ENCODE peak calls at places on chromosomes 4 and X, in ten cellular contexts. J is ovary, C is psoas muscle, S is BJ, L is lower lobe of right lung, Y is stomach, F is sigmoid colon, Z is IMR-90, H is endothelial cell of umbilical vein, I is upper lobe of right lung. A is an unnamed sample. For H3K27me3, the result is how much of the 10 kb centered on the place peaks cover.

GRCh38 chr4:38162240-38162784 is 202.1 kb downstream of the PTTG2 start:
- DNase-seq in H (peak), L (no peak), Y (peak), J (peak), S (no peak), I (no peak), Z (peak), F (no peak), C (no peak), A (peak)

GRCh38 chrX:136212557-136213111 is 38.6 kb downstream of the MAP7D3 start:
- DNase-seq in F (peak), C (peak), L (no peak), J (no peak), Y (no peak), H (no peak), S (no peak), Z (no peak), I (no peak), A (no peak)

GRCh38 chrX:114581528-114582263 is 2.2 kb upstream of the HTR2C start:
- DNase-seq in S (no peak), J (no peak), I (no peak), C (no peak), F (no peak), Z (no peak), L (no peak), Y (no peak), H (no peak), A (no peak)

GRCh38 chr4:159220353-159220752 is 117.5 kb downstream of the RAPGEF2 start:
- DNase-seq in C (no peak), I (no peak), Y (no peak), L (no peak), H (no peak), F (no peak), Z (no peak), J (no peak), S (no peak), A (no peak)

GRCh38 chr4:139593091-139593564 is 37.1 kb upstream of the SETD7 start:
- DNase-seq in F (no peak), Y (no peak), H (peak), C (no peak), I (no peak), S (no peak), L (no peak), J (peak), Z (peak), A (peak)

GRCh38 chr4:1730532-1731135 is 9.3 kb downstream of the TACC3 start:
- DNase-seq in S (no peak), L (no peak), H (no peak), I (no peak), J (no peak), Y (peak), F (no peak), Z (no peak), C (no peak), A (no peak)

GRCh38 chr4:77586953-77587383 is 18.7 kb upstream of the CXCL13 start:
- DNase-seq in Z (no peak), J (no peak), S (no peak), I (no peak), C (no peak), F (no peak), H (no peak), Y (no peak), L (no peak), A (peak)

GRCh38 chr4:56757270-56757746 is 64.2 kb downstream of the SPINK2 start:
- DNase-seq in F (peak), L (no peak), S (no peak), Z (peak), I (no peak), C (no peak), J (no peak), H (no peak), Y (no peak), A (peak)

GRCh38 chr4:2063557-2064275 is 4.6 kb downstream of the NAT8L start:
- DNase-seq in L (peak), Z (no peak), F (no peak), H (no peak), J (no peak), C (peak), I (no peak), Y (no peak), S (no peak), A (no peak)

GRCh38 chrX:41178201-41178600 is 93.0 kb downstream of the USP9X start:
- DNase-seq in S (no peak), J (no peak), Y (no peak), H (no peak), F (no peak), L (no peak), C (no peak), I (no peak), Z (no peak), A (peak)

GRCh38 chr4:188484256-188484655 is 345.0 kb downstream of the TRIML1 start:
- DNase-seq in J (no peak), S (no peak), F (no peak), Z (no peak), C (no peak), Y (no peak), H (no peak), L (no peak), I (no peak), A (no peak)

GRCh38 chr4:182242793-182243192 is 409 bp upstream of the TENM3 start:
- DNase-seq in S (no peak), Z (peak), F (no peak), I (no peak), L (no peak), C (no peak), J (no peak), Y (no peak), H (no peak), A (no peak)

GRCh38 chrX:47232803-47233332 is at the start of gene USP11:
- DNase-seq in L (no peak), J (peak), F (peak), H (no peak), I (peak), S (no peak), Y (peak), C (peak), Z (peak), A (no peak)

GRCh38 chr4:15575951-15576350 is 79.2 kb downstream of the FBXL5 start:
- DNase-seq in Z (no peak), C (no peak), S (no peak), I (no peak), J (no peak), L (no peak), F (no peak), Y (no peak), H (no peak), A (no peak)

GRCh38 chrX:38968817-38969216 is 167.6 kb downstream of the MID1IP1 start:
- DNase-seq in L (no peak), J (no peak), C (no peak), Z (no peak), H (no peak), Y (no peak), I (no peak), S (no peak), F (no peak), A (no peak)

GRCh38 chrX:97628326-97628725 is 744.6 kb downstream of the RPA4 start:
- DNase-seq in L (no peak), I (no peak), Y (no peak), J (no peak), F (no peak), C (no peak), S (no peak), Z (no peak), H (no peak), A (no peak)

DNA sequence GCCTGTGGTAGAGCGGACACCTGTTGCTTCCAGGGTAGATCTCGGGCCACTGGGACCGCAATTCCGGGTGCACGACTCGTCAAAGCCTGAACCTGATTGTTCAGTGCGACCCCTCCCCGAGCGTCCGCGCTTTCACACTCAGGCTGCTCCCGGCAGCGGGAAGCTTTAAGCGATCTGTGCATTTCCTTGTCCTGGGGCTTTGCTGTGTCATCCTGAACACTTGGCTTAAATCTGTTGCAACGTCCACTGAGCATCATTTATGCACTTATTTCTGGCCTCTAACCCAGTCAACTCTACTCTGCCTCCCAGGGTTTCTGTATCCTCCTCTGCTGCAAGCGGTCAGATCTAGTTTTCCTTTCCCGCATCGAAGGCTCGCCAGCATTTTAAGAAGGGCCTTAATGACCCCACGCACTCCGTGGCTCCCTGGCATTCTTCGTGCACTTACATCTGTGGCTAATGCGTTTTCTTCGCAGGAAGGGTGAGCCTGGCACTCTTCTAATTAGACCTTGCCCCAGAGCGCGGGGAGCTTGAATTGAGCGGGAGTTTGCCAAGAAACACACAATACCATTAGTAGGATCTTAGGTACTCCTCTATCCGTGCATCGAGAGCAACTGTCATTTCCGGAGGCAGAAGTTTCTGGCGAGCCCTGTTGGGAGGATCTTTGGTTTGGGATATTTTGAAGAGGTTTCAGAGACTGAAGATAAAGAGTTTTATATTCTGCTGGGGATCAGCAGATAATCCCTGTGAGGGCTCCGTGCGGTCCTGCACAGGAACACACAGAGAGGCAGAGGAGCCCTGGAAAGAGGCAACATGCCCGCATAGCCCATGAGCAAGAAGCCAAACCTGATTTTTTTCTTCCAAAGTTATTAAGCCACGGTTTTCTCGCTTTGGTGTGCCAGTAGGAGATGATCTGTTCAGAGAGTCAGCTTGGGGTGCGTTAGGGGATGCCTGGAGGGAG is 654 bp upstream of the DDIT4L start:
- DNase-seq in F (no peak), Z (peak), S (no peak), H (peak), J (no peak), C (peak), I (no peak), L (no peak), Y (no peak), A (peak)
- H3K4me3 ChIP-seq in F (peak), Z (peak), S (peak), H (peak), J (peak), C (peak), I (peak), L (peak), Y (peak), A (peak)

GRCh38 chr4:76426272-76426671 is 5.3 kb upstream of the CCDC158 start:
- DNase-seq in H (no peak), Y (no peak), S (no peak), F (no peak), L (no peak), J (no peak), Z (no peak), C (no peak), I (no peak), A (no peak)
- TF ChIP-seq CTCF in H (no peak), Y (no peak), S (no peak), F (no peak), L (no peak), J (no peak), Z (peak), C (no peak), I (no peak), A (peak)

GRCh38 chrX:110394653-110395052 is 36.0 kb downstream of the RTL9 start:
- DNase-seq in Y (no peak), F (no peak), L (no peak), H (no peak), C (no peak), Z (peak), S (no peak), I (no peak), J (no peak), A (peak)
- H3K27me3 ChIP-seq in Y (under half), F (under half), L (under half), H (under half), C (under half), Z (under half), S (under half), I (under half), J (under half), A (under half)

GRCh38 chr4:8228319-8229250 is 29.5 kb downstream of the SH3TC1 start:
- DNase-seq in L (peak), H (peak), I (peak), Y (peak), Z (peak), F (peak), C (peak), J (peak), S (peak), A (peak)
- H3K4me3 ChIP-seq in L (no peak), H (no peak), I (no peak), Y (no peak), Z (no peak), F (no peak), C (no peak), J (no peak), S (no peak), A (no peak)